ENCODE peak calls at places on chromosome 11, in five cellular contexts. W is transverse colon, B is upper lobe of right lung, A is IMR-90, C is mammary epithelial cell. N is an unnamed sample.

GRCh38 chr11:66891849-66892660 is 35.2 kb downstream of the LRFN4 start:
- DNase-seq in W (peak), B (no peak), A (peak), C (peak), N (no peak)

GRCh38 chr11:63212742-63213141 is 30.7 kb downstream of the SLC22A25 start:
- DNase-seq in W (no peak), B (no peak), A (no peak), C (peak), N (no peak)

GRCh38 chr11:32527191-32527590 is 56.4 kb upstream of the EIF3M start:
- DNase-seq in W (no peak), B (no peak), A (no peak), C (no peak), N (no peak)

GRCh38 chr11:110097459-110098012 is 4.3 kb downstream of the ZC3H12C start:
- DNase-seq in W (no peak), B (no peak), A (peak), C (peak), N (no peak)

GRCh38 chr11:63505857-63506528 is at the start of gene LGALS12:
- DNase-seq in W (no peak), B (no peak), A (no peak), C (no peak), N (no peak)

GRCh38 chr11:36069576-36070214 is 125.8 kb downstream of the LDLRAD3 start:
- DNase-seq in W (no peak), B (no peak), A (no peak), C (peak), N (no peak)

GRCh38 chr11:117535870-117536411 is 208.3 kb downstream of the CEP164 start:
- DNase-seq in W (no peak), B (no peak), A (no peak), C (no peak), N (no peak)

GRCh38 chr11:62340269-62340901 is 3.1 kb downstream of the ASRGL1 start:
- DNase-seq in W (peak), B (no peak), A (peak), C (peak), N (no peak)

GRCh38 chr11:19817265-19817851 is 104.7 kb downstream of the NAV2 start:
- DNase-seq in W (no peak), B (no peak), A (no peak), C (no peak), N (no peak)

GRCh38 chr11:123235687-123236261 is 40.7 kb upstream of the CLMP start:
- DNase-seq in W (no peak), B (no peak), A (peak), C (no peak), N (no peak)

GRCh38 chr11:111944139-111944538 is 7.0 kb downstream of the DIXDC1 start:
- DNase-seq in W (no peak), B (no peak), A (peak), C (peak), N (no peak)

GRCh38 chr11:19187880-19188279 is 13.9 kb downstream of the CSRP3 start:
- DNase-seq in W (no peak), B (no peak), A (no peak), C (peak), N (no peak)

GRCh38 chr11:506238-506949 is 648 bp downstream of the RNH1 start:
- DNase-seq in W (peak), B (peak), A (peak), C (peak), N (peak)
- TF ChIP-seq CTCF in W (no peak), B (peak), A (no peak), C (no peak), N (peak)

GRCh38 chr11:134069996-134070845 is 1.3 kb downstream of the JAM3 start:
- DNase-seq in W (no peak), B (no peak), A (no peak), C (no peak), N (no peak)

GRCh38 chr11:134074346-134074745 is 5.5 kb downstream of the JAM3 start:
- DNase-seq in W (no peak), B (no peak), A (no peak), C (no peak), N (no peak)

GRCh38 chr11:134071306-134071705 is 2.4 kb downstream of the JAM3 start:
- DNase-seq in W (no peak), B (no peak), A (no peak), C (no peak), N (no peak)

GRCh38 chr11:134069426-134069921 is 602 bp downstream of the JAM3 start:
- DNase-seq in W (no peak), B (no peak), A (peak), C (no peak), N (no peak)

DNA sequence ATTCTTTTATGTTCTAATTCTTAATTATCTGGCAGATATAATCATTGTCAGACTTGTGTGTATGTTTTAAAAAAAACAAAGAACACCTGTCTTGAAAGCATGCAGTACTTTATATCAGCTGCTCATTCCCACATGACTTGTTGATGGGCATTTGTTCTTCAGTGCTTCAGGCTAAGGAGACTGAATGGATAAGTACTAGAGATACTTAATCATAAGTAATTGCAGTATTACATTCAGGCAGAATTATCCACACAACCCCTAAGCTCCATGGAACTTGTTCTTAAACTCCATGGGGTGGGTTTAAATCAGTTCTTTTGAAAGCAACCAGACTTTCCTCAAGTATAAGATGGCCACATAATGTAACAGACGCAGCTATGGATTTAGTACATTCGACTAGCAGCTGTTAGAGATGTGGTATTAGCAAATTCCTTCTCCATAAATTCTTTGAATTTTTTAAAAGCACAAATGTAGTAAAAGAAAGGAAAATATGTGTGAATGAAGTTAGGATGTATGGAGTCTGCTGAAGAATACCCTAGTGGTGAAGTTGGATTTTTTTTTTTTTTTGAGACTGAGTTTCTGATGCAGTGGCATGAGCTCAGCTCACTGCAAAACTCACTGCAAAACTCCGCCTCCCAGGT is 3.0 kb downstream of the JAM3 start:
- DNase-seq in W (no peak), B (no peak), A (peak), C (no peak), N (no peak)
- TF ChIP-seq CTCF in W (no peak), B (no peak), A (no peak), C (no peak), N (peak)

GRCh38 chr11:75655619-75656018 is 13.2 kb downstream of the MAP6 start:
- DNase-seq in W (no peak), B (no peak), A (peak), C (no peak), N (no peak)

GRCh38 chr11:75653532-75653931 is 15.3 kb downstream of the MAP6 start:
- DNase-seq in W (no peak), B (no peak), A (no peak), C (no peak), N (no peak)

GRCh38 chr11:75652936-75653335 is 15.9 kb downstream of the MAP6 start:
- DNase-seq in W (no peak), B (no peak), A (no peak), C (no peak), N (no peak)

GRCh38 chr11:75654314-75654713 is 14.5 kb downstream of the MAP6 start:
- DNase-seq in W (no peak), B (no peak), A (peak), C (peak), N (no peak)

DNA sequence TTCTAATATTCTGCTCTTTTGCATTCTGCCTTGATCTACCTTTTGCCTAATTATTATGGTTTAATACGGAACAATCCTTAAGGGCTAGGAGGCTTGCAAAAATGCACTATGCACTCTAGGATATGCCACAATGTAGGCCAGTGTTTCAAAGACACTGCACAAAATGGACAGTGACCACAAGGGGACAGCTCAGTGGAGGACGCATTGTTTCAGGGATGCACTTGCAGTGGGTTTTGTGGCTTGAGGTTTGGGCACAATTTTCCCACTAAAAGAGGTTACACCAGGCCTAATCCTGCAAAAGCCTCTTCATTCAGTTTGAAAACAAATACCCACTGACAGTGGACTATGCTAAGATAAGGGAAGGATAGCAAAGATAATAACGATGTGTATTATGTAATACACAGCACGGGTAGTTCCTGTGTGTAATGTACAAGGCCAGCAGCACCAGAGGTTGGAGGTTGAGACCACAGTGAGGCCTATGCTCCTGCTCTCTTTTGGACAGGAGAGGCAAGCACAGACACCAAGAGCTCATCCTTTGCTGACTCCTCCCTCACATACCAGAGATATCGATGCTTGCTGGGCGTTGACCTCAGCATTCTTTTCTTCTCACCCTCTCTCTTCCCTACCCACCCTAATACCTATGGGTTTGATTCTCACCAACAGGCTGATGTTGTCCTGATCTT is 12.7 kb downstream of the MAP6 start:
- DNase-seq in W (no peak), B (no peak), A (peak), C (no peak), N (no peak)
- TF ChIP-seq CTCF in W (no peak), B (no peak), A (no peak), C (no peak), N (no peak)

GRCh38 chr11:68839054-68839865 is 2.5 kb downstream of the CPT1A start:
- DNase-seq in W (peak), B (peak), A (peak), C (peak), N (peak)
- TF ChIP-seq CTCF in W (no peak), B (no peak), A (no peak), C (no peak), N (no peak)

GRCh38 chr11:41309716-41310115 is 149.7 kb downstream of the LRRC4C start:
- DNase-seq in W (no peak), B (no peak), A (no peak), C (no peak), N (no peak)
- TF ChIP-seq CTCF in W (no peak), B (no peak), A (no peak), C (no peak), N (no peak)

DNA sequence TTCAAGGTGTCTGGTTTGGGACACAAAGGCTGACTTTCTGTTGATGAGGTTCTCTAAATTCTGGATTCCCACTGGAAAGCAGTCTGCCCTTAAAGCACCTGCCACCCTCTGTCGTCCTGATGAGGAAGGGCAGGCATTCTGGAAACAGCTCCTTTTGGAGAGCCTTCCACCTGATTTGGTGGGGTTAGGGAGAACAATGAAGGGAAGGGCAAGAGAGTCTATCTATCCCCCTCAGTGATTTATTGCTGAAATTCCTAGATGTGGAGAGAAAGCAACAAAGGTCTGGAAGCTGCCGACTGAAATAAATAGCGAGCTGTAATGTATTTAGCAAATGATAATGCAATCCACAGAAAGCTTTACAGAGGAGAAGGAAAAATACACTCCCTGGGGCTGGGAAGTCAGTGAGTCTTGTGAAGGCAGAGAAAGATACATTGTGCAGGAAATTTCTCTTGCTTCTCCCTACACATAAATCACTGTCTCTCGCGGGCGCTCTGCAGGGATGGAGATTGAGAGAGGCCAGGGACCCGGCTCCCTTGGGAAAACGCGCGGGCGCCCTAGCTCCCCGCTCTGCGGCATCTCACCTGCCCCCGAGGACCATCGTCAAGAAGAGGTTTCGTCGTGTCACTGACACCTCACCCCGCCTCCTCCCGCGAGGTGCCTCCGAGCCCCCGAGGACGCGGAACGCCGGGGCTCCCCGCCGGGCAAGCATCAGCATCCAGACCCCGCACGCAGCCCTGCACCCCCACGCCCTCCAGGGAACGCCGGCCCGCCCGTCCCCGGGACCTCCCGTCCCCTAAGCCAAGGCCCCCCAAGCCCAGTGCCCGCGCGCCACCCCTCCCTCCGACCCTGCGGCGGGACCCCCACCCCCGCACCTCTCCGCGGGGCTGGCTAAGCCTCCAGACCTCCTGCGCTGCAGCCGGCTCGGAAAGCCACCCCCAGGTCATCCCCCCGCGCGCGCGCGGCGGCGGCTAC is 673 bp downstream of the CDON start:
- DNase-seq in W (peak), B (no peak), A (peak), C (peak), N (no peak)
- TF ChIP-seq CTCF in W (peak), B (peak), A (peak), C (peak), N (peak)

GRCh38 chr11:45412521-45412920 is 126.4 kb upstream of the SYT13 start:
- DNase-seq in W (no peak), B (peak), A (no peak), C (no peak), N (no peak)

GRCh38 chr11:45413156-45413833 is 127.2 kb upstream of the SYT13 start:
- DNase-seq in W (no peak), B (no peak), A (no peak), C (peak), N (no peak)

GRCh38 chr11:45411221-45411946 is 125.2 kb upstream of the SYT13 start:
- DNase-seq in W (no peak), B (no peak), A (peak), C (no peak), N (no peak)

GRCh38 chr11:45410391-45411215 is 124.5 kb upstream of the SYT13 start:
- DNase-seq in W (no peak), B (no peak), A (no peak), C (no peak), N (no peak)

GRCh38 chr11:45412033-45412432 is 125.9 kb upstream of the SYT13 start:
- DNase-seq in W (no peak), B (peak), A (no peak), C (no peak), N (no peak)
- TF ChIP-seq CTCF in W (no peak), B (no peak), A (no peak), C (no peak), N (no peak)

GRCh38 chr11:85663781-85664560 is 958 bp downstream of the CREBZF start:
- DNase-seq in W (peak), B (peak), A (peak), C (peak), N (peak)
- TF ChIP-seq CTCF in W (peak), B (peak), A (peak), C (no peak), N (peak)

GRCh38 chr11:58575377-58576020 is at the start of gene LPXN:
- DNase-seq in W (peak), B (no peak), A (peak), C (peak), N (no peak)
- TF ChIP-seq CTCF in W (no peak), B (no peak), A (no peak), C (no peak), N (no peak)

DNA sequence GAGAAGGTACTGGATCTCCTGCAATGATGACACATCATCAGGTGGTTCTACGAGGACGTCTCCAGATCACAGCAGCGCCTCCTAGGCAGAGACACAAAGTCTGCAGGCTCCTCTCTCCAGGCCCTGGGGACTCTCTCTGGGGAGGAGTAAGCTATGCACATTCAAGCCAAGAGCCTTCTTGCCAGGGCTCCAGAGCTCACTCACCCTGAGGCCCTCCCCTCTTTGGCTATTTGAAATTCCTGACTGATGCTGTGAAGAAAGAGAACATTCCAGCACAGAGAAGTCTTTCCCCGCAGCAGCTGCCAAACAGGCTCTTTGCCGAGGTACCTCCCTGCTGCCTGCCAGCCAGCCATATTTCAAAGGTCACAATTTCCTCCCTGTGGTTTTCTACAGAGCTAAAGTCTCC is 204.9 kb downstream of the CSNK2A3 start:
- DNase-seq in W (peak), B (peak), A (peak), C (peak), N (no peak)
- TF ChIP-seq CTCF in W (peak), B (peak), A (peak), C (peak), N (peak)